ENCODE peak calls at places on chromosomes 1 and 21, in seven cellular contexts. R is neural progenitor cell, Q is HFFc6, T is HCT116, M is Panc1, S is omental fat pad, D is OCI-LY7. B is an unnamed sample.
A peak's percentile ranks its signal among the peaks of the same experiment; 100 is the strongest.

GRCh38 chr1:15916417-15916816 is 59.5 kb downstream of the ZBTB17 start:
- DNase-seq in R (no peak), Q (peak; percentile 43), T (no peak), M (no peak), S (no peak), D (no peak), B (no peak)

GRCh38 chr1:52385376-52385775 is 18.8 kb downstream of the ORC1 start:
- DNase-seq in R (no peak), Q (no peak), T (no peak), M (no peak), S (no peak), D (no peak), B (no peak)

GRCh38 chr1:194865367-194865766 is 1679.0 kb upstream of the B3GALT2 start:
- DNase-seq in R (no peak), Q (no peak), T (no peak), M (no peak), S (no peak), D (peak; percentile 15), B (no peak)

GRCh38 chr1:56396524-56397067 is 182.8 kb downstream of the PLPP3 start:
- DNase-seq in R (no peak), Q (no peak), T (no peak), M (no peak), S (no peak), D (no peak), B (no peak)

GRCh38 chr1:21703318-21703963 is 34.3 kb upstream of the RAP1GAP start:
- DNase-seq in R (peak; percentile 35), Q (peak; percentile 90), T (peak; percentile 26), M (no peak), S (no peak), D (peak; percentile 63), B (no peak)

GRCh38 chr1:15650433-15650832 is 33.2 kb downstream of the DDI2 start:
- DNase-seq in R (no peak), Q (no peak), T (no peak), M (no peak), S (no peak), D (no peak), B (no peak)

GRCh38 chr21:41632748-41633475 is 125.0 kb upstream of the TMPRSS2 start:
- DNase-seq in R (no peak), Q (no peak), T (no peak), M (no peak), S (no peak), D (no peak), B (no peak)

GRCh38 chr1:35044406-35044805 is 12.7 kb upstream of the ZMYM6 start:
- DNase-seq in R (no peak), Q (no peak), T (no peak), M (no peak), S (no peak), D (no peak), B (no peak)

GRCh38 chr1:230851291-230851691 is 17.0 kb downstream of the C1orf198 start:
- DNase-seq in R (peak; percentile 58), Q (peak; percentile 67), T (no peak), M (no peak), S (no peak), D (no peak), B (no peak)

GRCh38 chr1:173280899-173281660 is 73.9 kb upstream of the TNFSF4 start:
- DNase-seq in R (no peak), Q (no peak), T (no peak), M (no peak), S (no peak), D (no peak), B (no peak)

GRCh38 chr1:205270764-205271163 is 43.0 kb downstream of the TMCC2 start:
- DNase-seq in R (no peak), Q (peak; percentile 62), T (peak; percentile 46), M (peak; percentile 59), S (no peak), D (no peak), B (no peak)

GRCh38 chr1:202901555-202901954 is 12.6 kb upstream of the RABIF start:
- DNase-seq in R (no peak), Q (no peak), T (no peak), M (no peak), S (no peak), D (no peak), B (no peak)

GRCh38 chr1:177905686-177906085 is 64.2 kb downstream of the SEC16B start:
- DNase-seq in R (no peak), Q (no peak), T (no peak), M (no peak), S (no peak), D (no peak), B (no peak)

GRCh38 chr1:204154525-204155255 is 2.8 kb upstream of the ETNK2 start:
- DNase-seq in R (no peak), Q (no peak), T (no peak), M (no peak), S (no peak), D (no peak), B (no peak)

GRCh38 chr1:60821156-60821555 is 261.2 kb upstream of the NFIA start:
- DNase-seq in R (no peak), Q (no peak), T (no peak), M (no peak), S (no peak), D (no peak), B (no peak)

DNA sequence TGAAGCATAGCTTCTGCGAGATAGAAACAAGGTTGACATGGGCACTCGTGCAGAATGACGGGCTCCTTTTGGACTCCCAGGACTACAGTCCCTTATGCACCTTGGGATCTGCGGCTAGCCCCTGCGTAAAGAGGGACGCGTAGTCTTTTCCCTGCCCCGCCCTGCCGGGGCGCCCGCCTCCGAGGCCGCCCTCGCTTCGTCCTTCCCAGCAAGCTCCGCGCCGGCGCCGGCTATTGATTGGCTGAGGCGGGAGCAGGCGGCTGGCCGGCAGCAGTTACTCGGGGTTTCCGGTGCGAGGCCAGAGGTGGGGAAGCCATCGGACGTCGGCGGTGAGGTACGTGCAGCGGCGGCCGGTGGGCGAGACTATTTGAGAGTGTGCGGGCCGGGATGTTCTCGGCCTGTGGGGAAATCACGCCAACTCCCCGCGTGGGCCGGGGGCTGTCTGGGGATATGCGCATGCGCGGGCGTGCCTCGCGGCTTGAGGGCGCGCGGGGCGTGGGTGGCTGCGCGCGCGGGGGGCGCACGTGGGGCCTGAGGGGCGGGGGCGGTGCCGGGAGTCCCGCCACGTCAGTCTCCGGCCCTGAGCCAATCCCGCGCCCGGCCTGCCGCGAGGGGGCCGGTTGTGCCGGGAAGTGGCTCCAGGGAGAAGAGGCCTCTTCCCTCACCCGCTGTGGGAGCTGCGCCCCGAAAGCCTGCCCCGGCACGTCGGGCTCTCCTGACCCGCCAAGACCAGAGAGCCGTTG is at the start of gene TXLNA:
- DNase-seq in R (peak; percentile 94), Q (peak; percentile 89), T (peak; percentile 83), M (peak; percentile 63), S (peak; percentile 81), D (peak; percentile 92), B (peak; percentile 96)
- TF ChIP-seq CTCF in R (peak; percentile 3), Q (peak; percentile 56), T (no peak), M (no peak), S (no peak), D (no peak), B (peak; percentile 14)

GRCh38 chr1:30380625-30380984 is 342.8 kb downstream of the MATN1 start:
- DNase-seq in R (no peak), Q (no peak), T (no peak), M (no peak), S (no peak), D (no peak), B (no peak)
- TF ChIP-seq CTCF in R (no peak), Q (peak; percentile 16), T (no peak), M (no peak), S (no peak), D (peak; percentile 50), B (no peak)

DNA sequence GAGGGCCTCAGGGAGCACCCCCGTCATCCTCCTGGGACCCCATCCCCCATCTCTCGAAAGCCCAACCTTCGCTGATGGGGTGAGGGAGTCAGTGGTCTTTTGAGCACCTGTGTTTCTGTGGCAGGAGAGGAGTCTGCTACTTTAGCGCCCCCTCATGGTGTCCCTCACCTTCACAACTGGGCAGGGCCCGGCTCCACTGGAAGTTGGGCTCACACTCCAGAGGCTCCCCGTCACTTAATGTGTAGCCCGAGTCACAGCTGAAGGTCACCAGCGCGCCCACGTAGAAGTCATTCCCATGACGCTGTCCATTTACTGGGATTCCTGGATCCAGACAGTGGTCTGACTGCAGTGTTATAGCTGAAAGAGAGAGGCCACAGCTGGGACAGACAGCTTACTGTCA is 139.5 kb upstream of the HMGB4 start:
- DNase-seq in R (no peak), Q (no peak), T (no peak), M (no peak), S (no peak), D (no peak), B (no peak)
- TF ChIP-seq CTCF in R (peak; percentile 26), Q (peak; percentile 21), T (peak; percentile 28), M (no peak), S (no peak), D (no peak), B (no peak)

GRCh38 chr21:45517249-45518065 is 24.8 kb downstream of the SLC19A1 start:
- DNase-seq in R (no peak), Q (no peak), T (no peak), M (no peak), S (no peak), D (no peak), B (no peak)
- TF ChIP-seq CTCF in R (no peak), Q (no peak), T (no peak), M (no peak), S (no peak), D (no peak), B (no peak)

GRCh38 chr1:182787002-182787324 is 2.6 kb upstream of the NPL start:
- DNase-seq in R (no peak), Q (no peak), T (no peak), M (no peak), S (no peak), D (no peak), B (no peak)
- TF ChIP-seq CTCF in R (no peak), Q (peak; percentile 31), T (no peak), M (peak; percentile 41), S (no peak), D (peak; percentile 9), B (no peak)

DNA sequence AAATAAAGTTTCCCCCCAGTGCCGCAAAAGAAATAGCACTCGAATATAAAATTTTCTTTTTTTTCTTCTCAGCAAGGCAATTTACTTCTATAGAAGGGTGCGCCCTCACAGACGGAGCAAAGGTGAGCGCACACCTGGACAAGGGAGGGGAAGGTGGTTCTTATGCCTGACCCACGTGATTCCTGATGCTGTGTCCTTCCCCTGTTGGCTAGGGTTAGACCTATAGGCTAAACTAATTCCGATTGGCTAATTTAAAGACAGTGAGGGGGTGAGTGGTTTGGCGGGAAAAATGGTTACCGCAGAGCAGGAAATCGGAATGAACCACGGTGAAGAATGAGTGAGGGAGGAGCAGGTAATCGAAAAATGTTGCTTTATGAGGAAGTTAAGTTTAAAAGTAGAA is 607 bp upstream of the FAAH start:
- DNase-seq in R (peak; percentile 79), Q (no peak), T (no peak), M (no peak), S (no peak), D (peak; percentile 36), B (no peak)
- TF ChIP-seq CTCF in R (no peak), Q (no peak), T (no peak), M (no peak), S (no peak), D (no peak), B (no peak)

GRCh38 chr1:222792744-222793143 is 22.1 kb upstream of the DISP1 start:
- DNase-seq in R (peak; percentile 44), Q (peak; percentile 28), T (no peak), M (no peak), S (no peak), D (peak; percentile 20), B (no peak)
- TF ChIP-seq CTCF in R (peak; percentile 87), Q (peak; percentile 80), T (peak; percentile 76), M (peak; percentile 64), S (no peak), D (peak; percentile 79), B (peak; percentile 35)

GRCh38 chr1:168235548-168235885 is 9.7 kb downstream of the SFT2D2 start:
- DNase-seq in R (no peak), Q (peak; percentile 36), T (no peak), M (no peak), S (no peak), D (no peak), B (no peak)
- TF ChIP-seq CTCF in R (no peak), Q (peak; percentile 38), T (no peak), M (peak; percentile 30), S (no peak), D (peak; percentile 51), B (no peak)